ENCODE peak calls at places on chromosomes 6 and 20, in seven cellular contexts. One of them, this sample, is unnamed.

GRCh38 chr6:156885562-156885961 is 108.4 kb downstream of the ARID1B start:
- DNase-seq in dorsolateral prefrontal cortex: no peak
- DNase-seq in upper lobe of left lung: no peak
- DNase-seq in cardiac muscle cell: no peak
- DNase-seq in NCI-H345: no peak
- DNase-seq in activated CD8-positive, alpha-beta memory T cell treated with anti-CD3 and anti-CD28 coated beads for 1 hour: no peak
- DNase-seq in body of pancreas: no peak
- DNase-seq in this sample: no peak

GRCh38 chr6:11526156-11526505 is 11.4 kb upstream of the TMEM170B start:
- DNase-seq in activated CD8-positive, alpha-beta memory T cell treated with anti-CD3 and anti-CD28 coated beads for 1 hour: no peak
- DNase-seq in upper lobe of left lung: no peak
- DNase-seq in body of pancreas: no peak
- DNase-seq in dorsolateral prefrontal cortex: no peak
- DNase-seq in NCI-H345: no peak
- DNase-seq in cardiac muscle cell: no peak
- DNase-seq in this sample: no peak

GRCh38 chr6:148968636-148969270 is 221.9 kb downstream of the UST start:
- DNase-seq in cardiac muscle cell: no peak
- DNase-seq in body of pancreas: no peak
- DNase-seq in NCI-H345: no peak
- DNase-seq in activated CD8-positive, alpha-beta memory T cell treated with anti-CD3 and anti-CD28 coated beads for 1 hour: no peak
- DNase-seq in upper lobe of left lung: no peak
- DNase-seq in dorsolateral prefrontal cortex: no peak
- DNase-seq in this sample: no peak

GRCh38 chr6:74041420-74041819 is 345.4 kb downstream of the CD109 start:
- DNase-seq in upper lobe of left lung: no peak
- DNase-seq in dorsolateral prefrontal cortex: no peak
- DNase-seq in activated CD8-positive, alpha-beta memory T cell treated with anti-CD3 and anti-CD28 coated beads for 1 hour: no peak
- DNase-seq in NCI-H345: no peak
- DNase-seq in cardiac muscle cell: peak; percentile 15
- DNase-seq in body of pancreas: no peak
- DNase-seq in this sample: no peak

GRCh38 chr6:22827760-22828159 is 258.4 kb downstream of the HDGFL1 start:
- DNase-seq in upper lobe of left lung: no peak
- DNase-seq in cardiac muscle cell: no peak
- DNase-seq in body of pancreas: no peak
- DNase-seq in dorsolateral prefrontal cortex: no peak
- DNase-seq in NCI-H345: no peak
- DNase-seq in activated CD8-positive, alpha-beta memory T cell treated with anti-CD3 and anti-CD28 coated beads for 1 hour: no peak
- DNase-seq in this sample: no peak

GRCh38 chr6:149335924-149336323 is 18.4 kb downstream of the TAB2 start:
- DNase-seq in activated CD8-positive, alpha-beta memory T cell treated with anti-CD3 and anti-CD28 coated beads for 1 hour: no peak
- DNase-seq in body of pancreas: no peak
- DNase-seq in cardiac muscle cell: no peak
- DNase-seq in dorsolateral prefrontal cortex: no peak
- DNase-seq in upper lobe of left lung: no peak
- DNase-seq in NCI-H345: no peak
- DNase-seq in this sample: peak; percentile 63

GRCh38 chr6:16402501-16402900 is 164.1 kb downstream of the GMPR start:
- DNase-seq in activated CD8-positive, alpha-beta memory T cell treated with anti-CD3 and anti-CD28 coated beads for 1 hour: no peak
- DNase-seq in body of pancreas: no peak
- DNase-seq in dorsolateral prefrontal cortex: no peak
- DNase-seq in cardiac muscle cell: no peak
- DNase-seq in NCI-H345: no peak
- DNase-seq in upper lobe of left lung: no peak
- DNase-seq in this sample: no peak

GRCh38 chr6:138719744-138720143 is 53.8 kb upstream of the CCDC28A start:
- DNase-seq in dorsolateral prefrontal cortex: no peak
- DNase-seq in NCI-H345: no peak
- DNase-seq in cardiac muscle cell: no peak
- DNase-seq in upper lobe of left lung: no peak
- DNase-seq in activated CD8-positive, alpha-beta memory T cell treated with anti-CD3 and anti-CD28 coated beads for 1 hour: no peak
- DNase-seq in body of pancreas: no peak
- DNase-seq in this sample: no peak

GRCh38 chr20:45822863-45823262 is 4.2 kb downstream of the TNNC2 start:
- DNase-seq in upper lobe of left lung: peak; percentile 86
- DNase-seq in NCI-H345: peak; percentile 41
- DNase-seq in body of pancreas: peak; percentile 41
- DNase-seq in cardiac muscle cell: no peak
- DNase-seq in activated CD8-positive, alpha-beta memory T cell treated with anti-CD3 and anti-CD28 coated beads for 1 hour: no peak
- DNase-seq in dorsolateral prefrontal cortex: peak; percentile 21
- DNase-seq in this sample: no peak

GRCh38 chr6:41503841-41504525 is 42.2 kb upstream of the FOXP4 start:
- DNase-seq in dorsolateral prefrontal cortex: no peak
- DNase-seq in cardiac muscle cell: no peak
- DNase-seq in NCI-H345: peak; percentile 33
- DNase-seq in body of pancreas: peak; percentile 45
- DNase-seq in activated CD8-positive, alpha-beta memory T cell treated with anti-CD3 and anti-CD28 coated beads for 1 hour: no peak
- DNase-seq in upper lobe of left lung: peak; percentile 87
- DNase-seq in this sample: no peak

GRCh38 chr20:15895560-15896084 is 677.6 kb downstream of the KIF16B start:
- DNase-seq in cardiac muscle cell: no peak
- DNase-seq in activated CD8-positive, alpha-beta memory T cell treated with anti-CD3 and anti-CD28 coated beads for 1 hour: no peak
- DNase-seq in NCI-H345: no peak
- DNase-seq in body of pancreas: no peak
- DNase-seq in upper lobe of left lung: no peak
- DNase-seq in dorsolateral prefrontal cortex: no peak
- DNase-seq in this sample: no peak

GRCh38 chr6:28489366-28490190 is 26.0 kb downstream of the GPX6 start:
- DNase-seq in activated CD8-positive, alpha-beta memory T cell treated with anti-CD3 and anti-CD28 coated beads for 1 hour: peak; percentile 6
- DNase-seq in body of pancreas: peak; percentile 12
- DNase-seq in NCI-H345: no peak
- DNase-seq in upper lobe of left lung: peak; percentile 87
- DNase-seq in dorsolateral prefrontal cortex: no peak
- DNase-seq in cardiac muscle cell: peak; percentile 85
- DNase-seq in this sample: peak; percentile 16

GRCh38 chr20:14481863-14482262 is 144.5 kb upstream of the FLRT3 start:
- DNase-seq in cardiac muscle cell: no peak
- DNase-seq in activated CD8-positive, alpha-beta memory T cell treated with anti-CD3 and anti-CD28 coated beads for 1 hour: no peak
- DNase-seq in NCI-H345: no peak
- DNase-seq in upper lobe of left lung: no peak
- DNase-seq in body of pancreas: no peak
- DNase-seq in dorsolateral prefrontal cortex: no peak
- DNase-seq in this sample: no peak

GRCh38 chr6:39891976-39892375 is 42.3 kb downstream of the MOCS1 start:
- DNase-seq in cardiac muscle cell: no peak
- DNase-seq in body of pancreas: no peak
- DNase-seq in upper lobe of left lung: no peak
- DNase-seq in NCI-H345: no peak
- DNase-seq in activated CD8-positive, alpha-beta memory T cell treated with anti-CD3 and anti-CD28 coated beads for 1 hour: no peak
- DNase-seq in dorsolateral prefrontal cortex: no peak
- DNase-seq in this sample: no peak

GRCh38 chr20:2507464-2507863 is 1.3 kb downstream of the ZNF343 start:
- DNase-seq in NCI-H345: no peak
- DNase-seq in cardiac muscle cell: no peak
- DNase-seq in dorsolateral prefrontal cortex: no peak
- DNase-seq in activated CD8-positive, alpha-beta memory T cell treated with anti-CD3 and anti-CD28 coated beads for 1 hour: no peak
- DNase-seq in body of pancreas: no peak
- DNase-seq in upper lobe of left lung: no peak
- DNase-seq in this sample: no peak

GRCh38 chr6:121951077-121951476 is 448.4 kb upstream of the HSF2 start:
- DNase-seq in activated CD8-positive, alpha-beta memory T cell treated with anti-CD3 and anti-CD28 coated beads for 1 hour: no peak
- DNase-seq in cardiac muscle cell: peak; percentile 48
- DNase-seq in NCI-H345: no peak
- DNase-seq in body of pancreas: no peak
- DNase-seq in upper lobe of left lung: no peak
- DNase-seq in dorsolateral prefrontal cortex: no peak
- DNase-seq in this sample: no peak

GRCh38 chr6:41615311-41615710 is 23.0 kb upstream of the MDFI start:
- DNase-seq in activated CD8-positive, alpha-beta memory T cell treated with anti-CD3 and anti-CD28 coated beads for 1 hour: no peak
- DNase-seq in upper lobe of left lung: no peak
- DNase-seq in dorsolateral prefrontal cortex: no peak
- DNase-seq in NCI-H345: no peak
- DNase-seq in cardiac muscle cell: no peak
- DNase-seq in body of pancreas: no peak
- DNase-seq in this sample: no peak

GRCh38 chr6:161342039-161342438 is 68.2 kb upstream of the AGPAT4 start:
- DNase-seq in cardiac muscle cell: no peak
- DNase-seq in dorsolateral prefrontal cortex: no peak
- DNase-seq in NCI-H345: no peak
- DNase-seq in activated CD8-positive, alpha-beta memory T cell treated with anti-CD3 and anti-CD28 coated beads for 1 hour: no peak
- DNase-seq in upper lobe of left lung: no peak
- DNase-seq in body of pancreas: no peak
- DNase-seq in this sample: no peak

GRCh38 chr6:134619789-134620188 is 301.9 kb upstream of the SGK1 start:
- DNase-seq in upper lobe of left lung: no peak
- DNase-seq in body of pancreas: no peak
- DNase-seq in cardiac muscle cell: peak; percentile 77
- DNase-seq in activated CD8-positive, alpha-beta memory T cell treated with anti-CD3 and anti-CD28 coated beads for 1 hour: no peak
- DNase-seq in NCI-H345: no peak
- DNase-seq in dorsolateral prefrontal cortex: no peak
- DNase-seq in this sample: peak; percentile 31

GRCh38 chr6:115932481-115932880 is 128.2 kb downstream of the FRK start:
- DNase-seq in dorsolateral prefrontal cortex: no peak
- DNase-seq in upper lobe of left lung: no peak
- DNase-seq in cardiac muscle cell: no peak
- DNase-seq in NCI-H345: no peak
- DNase-seq in body of pancreas: no peak
- DNase-seq in activated CD8-positive, alpha-beta memory T cell treated with anti-CD3 and anti-CD28 coated beads for 1 hour: no peak
- DNase-seq in this sample: peak; percentile 82

GRCh38 chr6:37010402-37010892 is 5.0 kb downstream of the FGD2 start:
- DNase-seq in body of pancreas: no peak
- DNase-seq in NCI-H345: no peak
- DNase-seq in dorsolateral prefrontal cortex: no peak
- DNase-seq in cardiac muscle cell: no peak
- DNase-seq in activated CD8-positive, alpha-beta memory T cell treated with anti-CD3 and anti-CD28 coated beads for 1 hour: no peak
- DNase-seq in upper lobe of left lung: no peak
- DNase-seq in this sample: no peak

GRCh38 chr20:23050847-23051627 is 1.6 kb upstream of the THBD start:
- DNase-seq in body of pancreas: peak; percentile 54
- DNase-seq in cardiac muscle cell: peak; percentile 87
- DNase-seq in NCI-H345: no peak
- DNase-seq in dorsolateral prefrontal cortex: no peak
- DNase-seq in activated CD8-positive, alpha-beta memory T cell treated with anti-CD3 and anti-CD28 coated beads for 1 hour: no peak
- DNase-seq in upper lobe of left lung: peak; percentile 96
- DNase-seq in this sample: peak; percentile 56

GRCh38 chr6:111776236-111777189 is 96.7 kb downstream of the FYN start:
- DNase-seq in dorsolateral prefrontal cortex: no peak
- DNase-seq in upper lobe of left lung: no peak
- DNase-seq in cardiac muscle cell: no peak
- DNase-seq in activated CD8-positive, alpha-beta memory T cell treated with anti-CD3 and anti-CD28 coated beads for 1 hour: no peak
- DNase-seq in body of pancreas: no peak
- DNase-seq in NCI-H345: no peak
- DNase-seq in this sample: no peak

GRCh38 chr6:25950297-25950696 is 12.3 kb upstream of the TRIM38 start:
- DNase-seq in body of pancreas: no peak
- DNase-seq in activated CD8-positive, alpha-beta memory T cell treated with anti-CD3 and anti-CD28 coated beads for 1 hour: no peak
- DNase-seq in NCI-H345: no peak
- DNase-seq in dorsolateral prefrontal cortex: no peak
- DNase-seq in cardiac muscle cell: no peak
- DNase-seq in upper lobe of left lung: no peak
- DNase-seq in this sample: no peak

GRCh38 chr20:24918579-24919566 is 30.2 kb upstream of the CST7 start:
- DNase-seq in upper lobe of left lung: peak; percentile 50
- DNase-seq in cardiac muscle cell: no peak
- DNase-seq in body of pancreas: peak; percentile 57
- DNase-seq in activated CD8-positive, alpha-beta memory T cell treated with anti-CD3 and anti-CD28 coated beads for 1 hour: no peak
- DNase-seq in dorsolateral prefrontal cortex: no peak
- DNase-seq in NCI-H345: no peak
- DNase-seq in this sample: no peak

GRCh38 chr20:45405566-45406259 is 2.4 kb upstream of the DBNDD2 start:
- DNase-seq in cardiac muscle cell: peak; percentile 37
- DNase-seq in activated CD8-positive, alpha-beta memory T cell treated with anti-CD3 and anti-CD28 coated beads for 1 hour: no peak
- DNase-seq in NCI-H345: no peak
- DNase-seq in upper lobe of left lung: peak; percentile 90
- DNase-seq in body of pancreas: peak; percentile 18
- DNase-seq in dorsolateral prefrontal cortex: peak; percentile 20
- DNase-seq in this sample: no peak

GRCh38 chr20:63067266-63067635 is 60.5 kb upstream of the BHLHE23 start:
- DNase-seq in upper lobe of left lung: no peak
- DNase-seq in NCI-H345: no peak
- DNase-seq in cardiac muscle cell: no peak
- DNase-seq in body of pancreas: no peak
- DNase-seq in dorsolateral prefrontal cortex: no peak
- DNase-seq in activated CD8-positive, alpha-beta memory T cell treated with anti-CD3 and anti-CD28 coated beads for 1 hour: no peak
- DNase-seq in this sample: no peak

This sample was measured in kidney epithelial cell.